ENCODE peak calls at places on chromosome 1, in five cellular contexts. J, H, G, R and D are unnamed samples. For H3K9me3 and H3K27me3, the result is how much of the 10 kb centered on the place peaks cover.

GRCh38 chr1:64240209-64240608 is 36.8 kb downstream of the UBE2U start:
- DNase-seq in J (no peak), H (no peak), G (no peak), R (no peak), D (no peak)

GRCh38 chr1:154774175-154774855 is 95.8 kb downstream of the KCNN3 start:
- DNase-seq in J (no peak), H (no peak), G (no peak), R (no peak), D (no peak)

GRCh38 chr1:167173516-167174184 is 47.0 kb upstream of the POU2F1 start:
- DNase-seq in J (no peak), H (no peak), G (no peak), R (peak), D (no peak)

GRCh38 chr1:210536263-210536961 is 207.7 kb downstream of the HHAT start:
- DNase-seq in J (no peak), H (no peak), G (no peak), R (peak), D (no peak)

GRCh38 chr1:54356680-54357147 is 49.5 kb downstream of the SSBP3 start:
- DNase-seq in J (no peak), H (peak), G (no peak), R (no peak), D (peak)

GRCh38 chr1:245153081-245153644 is 1.6 kb upstream of the KIF26B start:
- DNase-seq in J (no peak), H (no peak), G (peak), R (peak), D (peak)

GRCh38 chr1:110421159-110421777 is 13.8 kb upstream of the LAMTOR5 start:
- DNase-seq in J (no peak), H (no peak), G (peak), R (no peak), D (no peak)

GRCh38 chr1:218718216-218718615 is 373.1 kb downstream of the TGFB2 start:
- DNase-seq in J (no peak), H (no peak), G (no peak), R (no peak), D (no peak)

GRCh38 chr1:109790735-109791494 is 27.2 kb upstream of the EPS8L3 start:
- DNase-seq in J (peak), H (peak), G (peak), R (peak), D (peak)

GRCh38 chr1:165289556-165289955 is 67.0 kb downstream of the LMX1A start:
- DNase-seq in J (no peak), H (no peak), G (no peak), R (no peak), D (no peak)

GRCh38 chr1:64135501-64136245 is 67.8 kb upstream of the UBE2U start:
- DNase-seq in J (no peak), H (no peak), G (no peak), R (no peak), D (no peak)

GRCh38 chr1:68917456-68917855 is 420.6 kb upstream of the DEPDC1 start:
- DNase-seq in J (no peak), H (no peak), G (no peak), R (no peak), D (no peak)

GRCh38 chr1:17831619-17832018 is 76.5 kb downstream of the ACTL8 start:
- DNase-seq in J (no peak), H (no peak), G (no peak), R (peak), D (no peak)

GRCh38 chr1:103523346-103523745 is 2.2 kb upstream of the RNPC3 start:
- DNase-seq in J (no peak), H (no peak), G (no peak), R (no peak), D (no peak)

GRCh38 chr1:25695991-25696330 is 79.4 kb downstream of the MAN1C1 start:
- DNase-seq in J (no peak), H (no peak), G (no peak), R (no peak), D (no peak)

GRCh38 chr1:181802466-181802865 is 259.0 kb downstream of the ZNF648 start:
- DNase-seq in J (no peak), H (no peak), G (no peak), R (no peak), D (no peak)

GRCh38 chr1:29576510-29576909 is 340.2 kb downstream of the PTPRU start:
- DNase-seq in J (no peak), H (no peak), G (no peak), R (no peak), D (no peak)

GRCh38 chr1:31782066-31782762 is 18.1 kb upstream of the ADGRB2 start:
- DNase-seq in J (no peak), H (no peak), G (no peak), R (peak), D (no peak)

GRCh38 chr1:50493710-50494109 is 70.5 kb upstream of the DMRTA2 start:
- DNase-seq in J (no peak), H (no peak), G (no peak), R (no peak), D (no peak)

GRCh38 chr1:29282924-29283803 is 46.8 kb downstream of the PTPRU start:
- DNase-seq in J (no peak), H (no peak), G (no peak), R (peak), D (no peak)

GRCh38 chr1:113876181-113876580 is 4.7 kb upstream of the PTPN22 start:
- DNase-seq in J (no peak), H (no peak), G (no peak), R (no peak), D (no peak)

GRCh38 chr1:160863422-160864131 is 890 bp upstream of the CD244 start:
- DNase-seq in J (no peak), H (no peak), G (no peak), R (no peak), D (no peak)

GRCh38 chr1:116268211-116268610 is 104.8 kb upstream of the ATP1A1 start:
- DNase-seq in J (peak), H (no peak), G (no peak), R (no peak), D (no peak)

GRCh38 chr1:152398812-152399698 is 15.0 kb downstream of the CRNN start:
- DNase-seq in J (no peak), H (no peak), G (no peak), R (no peak), D (no peak)

GRCh38 chr1:2866415-2867086 is 65.1 kb upstream of the TTC34 start:
- DNase-seq in J (no peak), H (no peak), G (no peak), R (no peak), D (no peak)

DNA sequence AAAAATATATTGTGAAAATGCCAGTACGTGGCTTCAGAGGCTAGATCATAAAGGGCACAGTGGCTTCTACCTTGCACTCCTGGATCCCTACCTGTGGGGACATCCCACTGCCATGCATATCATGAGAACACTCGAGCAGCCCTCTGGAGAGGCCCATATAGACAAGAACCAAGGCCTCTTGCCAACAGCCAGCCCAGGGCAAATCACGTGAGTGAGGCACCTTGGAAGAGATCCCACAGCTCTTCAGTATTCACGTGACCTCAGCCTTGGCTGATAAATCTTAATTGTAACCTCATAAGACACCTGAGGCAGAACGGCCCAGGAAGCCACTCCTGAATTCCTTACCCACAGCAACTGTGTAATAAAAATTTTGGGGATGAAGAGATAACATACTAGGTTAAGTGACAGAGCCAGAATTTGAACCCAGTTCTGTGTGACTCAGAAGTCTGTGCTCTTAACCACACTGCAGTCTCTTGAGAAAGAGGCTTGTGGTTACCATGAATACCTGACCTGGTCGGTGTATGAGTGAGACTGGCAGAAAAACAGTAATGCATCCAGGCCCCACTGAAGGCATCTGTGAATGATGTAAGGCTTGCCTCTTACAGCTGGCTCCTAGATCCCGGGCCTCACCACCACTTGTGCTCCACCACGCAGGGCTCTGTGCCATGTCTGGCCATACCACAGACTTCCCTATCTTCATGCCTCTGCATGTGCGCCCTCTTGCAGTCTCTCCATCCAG is 6.9 kb upstream of the A3GALT2 start:
- DNase-seq in J (peak), H (no peak), G (peak), R (no peak), D (no peak)
- TF ChIP-seq CTCF in J (no peak), H (no peak), G (no peak), R (no peak), D (no peak)

DNA sequence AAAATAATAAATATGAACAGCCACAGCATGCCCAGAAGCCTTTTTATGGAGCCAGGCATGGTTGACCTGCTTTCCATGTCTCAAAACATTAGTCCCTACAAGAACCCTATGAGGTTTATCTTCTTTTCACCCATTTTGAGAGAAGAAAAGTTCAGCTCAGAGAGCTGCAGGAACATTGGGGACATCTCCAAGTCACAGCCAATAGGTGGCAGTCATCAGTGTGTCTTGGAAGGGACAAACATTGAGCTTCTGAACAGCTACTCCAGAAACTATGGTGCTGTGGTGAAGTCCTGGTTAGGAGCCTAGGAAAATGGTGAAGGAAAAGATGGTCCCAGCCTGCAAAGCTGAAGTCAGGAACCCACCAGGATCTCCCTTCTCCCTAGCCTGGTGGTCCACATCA is 73.6 kb downstream of the JMJD4 start:
- DNase-seq in J (no peak), H (no peak), G (no peak), R (no peak), D (no peak)
- H3K9me3 ChIP-seq in J (half or more), H (under half), G (under half), R (half or more), D (half or more)

GRCh38 chr1:203281033-203281432 is 24.3 kb upstream of the BTG2 start:
- DNase-seq in J (peak), H (no peak), G (no peak), R (no peak), D (no peak)
- H3K27me3 ChIP-seq in J (under half), H (under half), G (under half), R (under half), D (under half)

GRCh38 chr1:216532399-216532798 is 109.2 kb upstream of the USH2A start:
- DNase-seq in J (no peak), H (no peak), G (no peak), R (no peak), D (no peak)
- TF ChIP-seq CTCF in J (no peak), H (no peak), G (no peak), R (no peak), D (no peak)

GRCh38 chr1:228821252-228821651 is 86.0 kb downstream of the RHOU start:
- DNase-seq in J (no peak), H (no peak), G (no peak), R (no peak), D (no peak)
- H3K9me3 ChIP-seq in J (under half), H (under half), G (under half), R (under half), D (under half)